ENCODE peak calls at places on chromosomes 11 and 22, in eight cellular contexts. F is prostate gland, C is body of pancreas, L is A549, X is heart left ventricle, J is spleen, M is lower leg skin, S is HCT116. Y is an unnamed sample.

GRCh38 chr11:90220391-90220790 is 2.5 kb downstream of the CHORDC1 start:
- DNase-seq in S (no peak), M (no peak), F (no peak), C (no peak), X (no peak), L (no peak), J (no peak), Y (no peak)

GRCh38 chr11:134516529-134516928 is 104.5 kb upstream of the B3GAT1 start:
- DNase-seq in M (no peak), X (no peak), S (no peak), C (no peak), F (no peak), J (peak), L (no peak), Y (no peak)

GRCh38 chr22:25023879-25024278 is 71.4 kb downstream of the KIAA1671 start:
- DNase-seq in F (no peak), X (no peak), C (no peak), J (no peak), L (no peak), M (no peak), S (no peak), Y (no peak)

GRCh38 chr11:97684486-97685439 is 1295.0 kb downstream of the JRKL start:
- DNase-seq in X (no peak), F (no peak), M (no peak), C (no peak), S (no peak), L (no peak), J (no peak), Y (no peak)

GRCh38 chr11:11320820-11321219 is 32.2 kb downstream of the CSNK2A3 start:
- DNase-seq in C (no peak), F (no peak), L (no peak), M (no peak), J (no peak), X (no peak), S (no peak), Y (peak)

GRCh38 chr22:24026056-24026455 is 15.0 kb downstream of the CABIN1 start:
- DNase-seq in L (no peak), C (no peak), S (no peak), M (no peak), X (no peak), F (no peak), J (no peak), Y (no peak)

GRCh38 chr11:61507962-61508824 is at the start of gene LRRC10B:
- DNase-seq in L (peak), J (no peak), S (peak), X (no peak), F (no peak), C (peak), M (no peak), Y (peak)

GRCh38 chr22:19231986-19232385 is 53.5 kb upstream of the SLC25A1 start:
- DNase-seq in S (no peak), M (no peak), L (no peak), C (no peak), J (no peak), X (no peak), F (no peak), Y (no peak)

GRCh38 chr11:6612816-6613136 is 760 bp upstream of the TAF10 start:
- DNase-seq in L (no peak), C (no peak), X (no peak), M (no peak), J (peak), F (no peak), S (peak), Y (no peak)

GRCh38 chr11:24587655-24588054 is 90.8 kb downstream of the LUZP2 start:
- DNase-seq in M (no peak), L (no peak), X (no peak), F (no peak), S (no peak), J (no peak), C (no peak), Y (no peak)

GRCh38 chr11:17651681-17652080 is 67.7 kb upstream of the MYOD1 start:
- DNase-seq in S (no peak), L (no peak), C (no peak), F (no peak), J (no peak), X (no peak), M (no peak), Y (no peak)

GRCh38 chr11:85823816-85824215 is 12.9 kb upstream of the SYTL2 start:
- DNase-seq in C (no peak), M (no peak), X (no peak), F (no peak), J (no peak), S (no peak), L (no peak), Y (no peak)

GRCh38 chr11:57288771-57289579 is 35.8 kb downstream of the TNKS1BP1 start:
- DNase-seq in S (no peak), L (no peak), J (no peak), F (no peak), M (no peak), C (no peak), X (no peak), Y (no peak)

GRCh38 chr11:66951135-66951534 is 7.0 kb downstream of the PC start:
- DNase-seq in J (no peak), C (no peak), L (no peak), X (no peak), M (no peak), F (no peak), S (no peak), Y (no peak)

GRCh38 chr22:23467721-23468294 is 112.3 kb downstream of the IGLL1 start:
- DNase-seq in J (no peak), F (no peak), C (no peak), S (no peak), X (no peak), M (no peak), L (no peak), Y (no peak)

GRCh38 chr11:33700425-33701271 is at the start of gene C11orf91:
- DNase-seq in F (peak), M (peak), X (peak), J (peak), S (peak), C (peak), L (peak), Y (peak)

GRCh38 chr22:17234144-17234623 is 14.9 kb upstream of the ADA2 start:
- DNase-seq in F (no peak), J (peak), X (no peak), M (no peak), L (peak), S (peak), C (no peak), Y (no peak)

GRCh38 chr22:46750861-46751260 is 11.6 kb upstream of the TBC1D22A start:
- DNase-seq in M (no peak), L (no peak), J (no peak), S (no peak), C (no peak), X (no peak), F (no peak), Y (no peak)

GRCh38 chr11:12321217-12321937 is 56.0 kb upstream of the PARVA start:
- DNase-seq in C (no peak), X (no peak), M (no peak), F (no peak), J (no peak), S (no peak), L (no peak), Y (no peak)

GRCh38 chr11:119062779-119063178 is 4.8 kb upstream of the VPS11 start:
- DNase-seq in S (no peak), J (no peak), F (no peak), L (peak), M (no peak), X (peak), C (peak), Y (peak)

GRCh38 chr11:119108151-119108856 is 1.2 kb downstream of the C2CD2L start:
- DNase-seq in L (no peak), M (no peak), S (no peak), X (no peak), C (peak), F (peak), J (peak), Y (no peak)

GRCh38 chr11:117356126-117356761 is 28.6 kb downstream of the CEP164 start:
- DNase-seq in F (no peak), X (no peak), L (peak), C (no peak), J (peak), M (no peak), S (no peak), Y (no peak)

GRCh38 chr11:123707606-123708205 is 33.8 kb downstream of the ZNF202 start:
- DNase-seq in L (peak), X (peak), S (peak), C (peak), F (peak), J (no peak), M (peak), Y (peak)

GRCh38 chr22:32951081-32951806 is 106.9 kb downstream of the SYN3 start:
- DNase-seq in X (no peak), S (no peak), C (no peak), L (no peak), M (no peak), F (no peak), J (no peak), Y (no peak)

GRCh38 chr11:19160839-19161238 is 40.9 kb downstream of the CSRP3 start:
- DNase-seq in M (no peak), S (no peak), X (no peak), L (peak), F (no peak), C (no peak), J (no peak), Y (no peak)

GRCh38 chr11:57240007-57240406 is 3.0 kb upstream of the APLNR start:
- DNase-seq in C (no peak), L (no peak), X (no peak), F (no peak), S (no peak), J (no peak), M (no peak), Y (no peak)

GRCh38 chr11:29293825-29294224 is 723.0 kb downstream of the KCNA4 start:
- DNase-seq in J (no peak), F (no peak), M (no peak), X (no peak), S (peak), L (peak), C (no peak), Y (no peak)

GRCh38 chr11:33540946-33541915 is 159.4 kb downstream of the C11orf91 start:
- DNase-seq in F (no peak), C (no peak), S (no peak), J (no peak), M (no peak), L (no peak), X (no peak), Y (no peak)

GRCh38 chr22:45320326-45320976 is 10.7 kb downstream of the FAM118A start:
- DNase-seq in M (no peak), C (no peak), X (no peak), S (no peak), F (no peak), L (no peak), J (no peak), Y (no peak)

GRCh38 chr11:94504689-94505293 is 7.5 kb upstream of the C11orf97 start:
- DNase-seq in F (no peak), L (peak), C (no peak), M (no peak), X (no peak), S (peak), J (no peak), Y (no peak)

GRCh38 chr22:27845603-27846100 is 44.1 kb upstream of the MN1 start:
- DNase-seq in J (no peak), C (no peak), L (no peak), M (no peak), S (no peak), X (no peak), F (no peak), Y (peak)

GRCh38 chr11:41201156-41201555 is 258.3 kb downstream of the LRRC4C start:
- DNase-seq in S (no peak), X (no peak), F (no peak), L (peak), C (no peak), M (no peak), J (no peak), Y (no peak)
- TF ChIP-seq CTCF in S (peak), X (no peak), F (no peak), L (peak), C (no peak), M (no peak), J (no peak), Y (peak)

DNA sequence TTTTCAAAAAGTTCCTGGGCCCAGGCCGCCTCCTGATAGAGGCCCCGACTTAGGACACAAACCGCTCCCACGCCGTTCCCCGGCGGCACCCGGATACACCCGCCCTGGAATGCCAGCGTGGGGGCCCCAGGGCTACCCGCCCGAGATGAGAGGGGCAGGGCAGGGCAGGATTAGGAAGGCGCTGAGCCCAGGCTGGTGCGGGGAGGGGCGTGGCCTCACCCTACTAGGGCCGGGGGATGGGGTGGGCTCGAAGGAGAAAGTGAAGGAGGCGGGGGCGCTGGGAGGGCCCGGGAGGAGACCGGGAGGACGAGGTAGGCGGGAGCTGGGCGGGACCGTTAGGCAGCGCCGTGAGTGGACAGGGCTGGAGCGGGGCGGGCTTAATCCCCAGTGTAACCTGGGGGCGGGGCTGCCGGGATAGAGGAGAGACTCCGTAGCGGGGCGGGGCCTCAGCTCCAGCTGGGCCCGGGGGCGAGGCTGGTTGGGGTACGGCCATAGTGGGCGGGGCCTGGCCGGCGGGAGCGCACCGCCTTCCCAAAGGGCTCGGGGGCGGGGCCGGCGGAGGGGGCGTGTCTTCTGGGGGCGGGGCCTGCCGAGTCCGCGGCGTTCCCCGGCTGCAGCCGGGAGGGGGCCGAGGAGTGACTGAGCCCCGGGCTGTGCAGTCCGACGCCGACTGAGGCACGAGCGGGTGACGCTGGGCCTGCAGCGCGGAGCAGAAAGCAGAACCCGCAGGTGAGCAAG is at the start of gene CD82:
- DNase-seq in X (peak), M (peak), L (peak), F (peak), S (peak), J (peak), C (peak), Y (peak)
- TF ChIP-seq POLR2A in X (no peak), M (no peak), L (peak), F (peak), S (no peak), J (no peak), C (peak), Y (no peak)

GRCh38 chr11:105573091-105573490 is 36.8 kb upstream of the GRIA4 start:
- DNase-seq in J (no peak), M (no peak), S (no peak), C (no peak), F (no peak), X (no peak), L (no peak), Y (no peak)

GRCh38 chr11:105582497-105582896 is 27.4 kb upstream of the GRIA4 start:
- DNase-seq in S (no peak), C (no peak), F (no peak), L (no peak), M (no peak), X (no peak), J (no peak), Y (no peak)

GRCh38 chr11:105579111-105579510 is 30.8 kb upstream of the GRIA4 start:
- DNase-seq in M (no peak), C (no peak), S (no peak), F (no peak), J (no peak), L (no peak), X (no peak), Y (no peak)

DNA sequence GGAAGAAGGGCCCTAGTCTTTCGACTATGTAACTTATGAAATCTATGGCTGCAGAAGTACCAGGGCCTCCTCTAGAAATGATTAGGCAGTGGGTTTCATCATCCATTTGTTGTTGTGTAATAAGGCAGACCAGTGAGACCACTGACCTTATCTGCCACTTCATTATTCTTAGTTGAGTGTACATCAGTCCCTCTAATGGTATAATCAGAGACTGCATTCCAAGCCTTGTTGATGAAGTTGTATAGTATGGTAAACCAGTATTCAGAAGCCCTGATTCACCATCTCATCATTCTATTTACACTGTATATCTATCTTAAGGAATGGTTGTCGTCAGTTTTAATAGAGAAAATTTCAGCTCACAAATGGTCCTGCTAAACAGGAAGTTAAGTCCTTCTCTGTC is 32.2 kb upstream of the GRIA4 start:
- DNase-seq in M (no peak), L (no peak), F (no peak), C (no peak), X (no peak), J (no peak), S (no peak), Y (no peak)
- TF ChIP-seq CTCF in M (no peak), L (no peak), F (no peak), C (peak), X (no peak), J (no peak), S (peak), Y (no peak)

GRCh38 chr11:46846510-46846830 is 390 bp upstream of the CKAP5 start:
- DNase-seq in L (no peak), M (no peak), F (no peak), C (no peak), J (no peak), X (no peak), S (no peak), Y (no peak)

GRCh38 chr11:46850829-46851380 is 4.8 kb upstream of the CKAP5 start:
- DNase-seq in J (no peak), X (no peak), M (no peak), F (no peak), S (no peak), L (no peak), C (no peak), Y (no peak)

GRCh38 chr11:46845440-46845739 is 690 bp downstream of the CKAP5 start:
- DNase-seq in F (no peak), C (no peak), J (no peak), L (no peak), S (no peak), X (no peak), M (no peak), Y (no peak)

GRCh38 chr11:46849631-46850030 is 3.6 kb upstream of the CKAP5 start:
- DNase-seq in J (no peak), L (no peak), X (no peak), C (no peak), F (no peak), S (no peak), M (no peak), Y (no peak)

GRCh38 chr11:46845740-46846509 is at the start of gene CKAP5:
- DNase-seq in S (peak), M (peak), J (peak), L (peak), X (peak), C (peak), F (peak), Y (peak)
- TF ChIP-seq POLR2A in S (no peak), M (no peak), J (no peak), L (peak), X (no peak), C (no peak), F (peak), Y (peak)

DNA sequence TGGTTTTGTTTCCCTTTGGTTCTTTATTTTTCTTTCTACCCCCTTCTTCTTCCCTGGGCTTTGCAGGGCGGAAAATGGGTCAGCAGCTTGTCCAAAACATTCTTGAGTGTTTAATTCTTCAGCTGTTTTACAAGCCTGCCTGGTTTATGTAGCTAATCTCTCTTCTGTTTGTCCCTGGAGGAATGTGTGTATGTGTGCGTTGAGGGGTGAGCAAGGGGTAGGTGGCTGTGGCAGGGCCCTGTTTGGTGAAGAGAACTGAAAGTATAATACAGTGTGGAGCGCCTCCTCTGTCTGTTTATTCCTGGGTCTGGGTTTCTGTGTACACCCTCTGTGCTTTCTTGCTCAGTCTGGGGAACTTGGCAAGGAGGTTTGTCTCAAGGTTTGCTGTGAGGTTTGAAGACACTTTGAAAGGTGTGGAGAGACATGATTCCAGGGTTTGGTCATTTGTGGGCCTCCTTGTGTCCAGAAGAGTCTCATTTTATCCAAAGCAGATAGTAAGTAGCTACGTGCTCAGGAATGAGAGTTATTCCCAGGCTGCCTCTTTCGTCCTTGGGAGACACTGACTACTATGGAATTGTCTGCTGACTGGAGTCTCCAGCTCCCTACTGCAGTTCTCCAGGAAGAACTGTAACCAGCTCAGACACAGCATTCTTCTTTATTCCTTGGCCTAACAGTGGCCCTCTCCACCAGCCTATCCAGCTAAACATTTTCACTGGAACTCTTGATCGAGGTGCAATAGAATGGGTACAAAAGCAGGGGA is 175.6 kb downstream of the ADAMTS15 start:
- DNase-seq in M (no peak), L (no peak), S (no peak), X (no peak), F (no peak), C (no peak), J (no peak), Y (no peak)
- TF ChIP-seq CTCF in M (no peak), L (no peak), S (no peak), X (no peak), F (no peak), C (no peak), J (no peak), Y (no peak)

DNA sequence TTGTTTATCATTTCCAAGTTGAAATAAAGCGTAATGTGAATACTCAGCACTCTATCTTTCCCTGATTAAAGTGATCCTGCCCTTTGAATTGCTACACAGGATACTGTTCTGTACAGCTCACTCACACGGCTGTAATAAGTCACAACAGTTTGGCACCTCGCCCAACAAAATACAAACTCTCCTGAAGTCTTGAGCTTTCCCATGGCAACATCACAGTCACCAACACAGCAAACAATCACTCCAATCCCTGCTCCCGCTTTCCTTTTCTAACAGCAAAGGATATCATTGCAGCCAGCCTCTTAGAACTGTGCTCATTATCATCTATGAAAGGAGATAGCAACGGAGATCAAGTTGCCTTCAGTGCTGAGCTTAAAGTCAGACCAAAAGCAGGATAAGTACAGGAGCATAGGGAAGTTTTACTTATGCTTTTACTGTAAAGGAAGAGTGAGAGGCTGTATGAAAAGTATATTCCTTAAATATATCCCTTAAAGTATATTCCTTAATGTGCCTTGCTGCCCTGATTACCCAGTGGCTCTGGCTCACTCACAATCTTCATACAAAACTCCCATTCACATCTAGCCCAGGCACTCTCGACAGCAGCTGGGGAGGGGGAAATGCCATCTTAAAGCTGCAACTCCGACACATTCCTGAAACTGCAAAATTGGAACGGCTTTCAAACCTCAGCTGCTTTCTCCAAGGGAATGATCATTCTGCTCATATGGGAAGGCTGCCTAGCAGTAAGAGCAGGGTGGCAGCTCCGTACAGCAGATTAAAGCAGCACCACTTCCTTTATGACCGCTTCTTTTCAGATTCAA is 35.9 kb downstream of the MAML2 start:
- DNase-seq in M (peak), J (no peak), C (peak), X (peak), S (peak), F (peak), L (peak), Y (peak)
- TF ChIP-seq POLR2A in M (no peak), J (no peak), C (no peak), X (no peak), S (no peak), F (peak), L (no peak), Y (no peak)

Y was measured in testis.